ENCODE peak calls at places on chromosomes 5 and 9, in five cellular contexts. C, X, R, G and H are unnamed samples.

GRCh38 chr9:6676254-6676928 is 30.9 kb upstream of the GLDC start:
- DNase-seq in C (no peak), X (no peak), R (no peak), G (no peak), H (no peak)

GRCh38 chr9:37034938-37035471 is 937 bp upstream of the PAX5 start:
- DNase-seq in C (no peak), X (no peak), R (no peak), G (no peak), H (no peak)

GRCh38 chr5:176778921-176779465 is 31.4 kb upstream of the UNC5A start:
- DNase-seq in C (no peak), X (no peak), R (no peak), G (no peak), H (no peak)

GRCh38 chr5:139100825-139101224 is 97.3 kb downstream of the SIL1 start:
- DNase-seq in C (peak), X (peak), R (no peak), G (no peak), H (peak)

GRCh38 chr5:112921031-112921832 is 795 bp downstream of the REEP5 start:
- DNase-seq in C (peak), X (peak), R (no peak), G (no peak), H (peak)

GRCh38 chr5:60586307-60586901 is 113.6 kb downstream of the DEPDC1B start:
- DNase-seq in C (peak), X (peak), R (no peak), G (no peak), H (peak)

GRCh38 chr5:152505442-152506042 is 100.5 kb upstream of the NMUR2 start:
- DNase-seq in C (peak), X (peak), R (no peak), G (no peak), H (peak)

GRCh38 chr5:179239256-179240135 is 105.8 kb downstream of the ADAMTS2 start:
- DNase-seq in C (no peak), X (no peak), R (no peak), G (no peak), H (no peak)

GRCh38 chr5:136038635-136039034 is 9.8 kb downstream of the TGFBI start:
- DNase-seq in C (no peak), X (no peak), R (no peak), G (no peak), H (peak)

GRCh38 chr5:35698057-35698808 is 80.6 kb downstream of the SPEF2 start:
- DNase-seq in C (no peak), X (no peak), R (no peak), G (no peak), H (no peak)

GRCh38 chr9:107435415-107435814 is 54.2 kb downstream of the KLF4 start:
- DNase-seq in C (no peak), X (no peak), R (no peak), G (no peak), H (no peak)

GRCh38 chr9:91421987-91422765 is 1.5 kb downstream of the NFIL3 start:
- DNase-seq in C (no peak), X (no peak), R (no peak), G (no peak), H (peak)

GRCh38 chr5:98965226-98965625 is 36.4 kb upstream of the CHD1 start:
- DNase-seq in C (no peak), X (no peak), R (no peak), G (no peak), H (no peak)

GRCh38 chr9:80076105-80076504 is 504.3 kb downstream of the TLE4 start:
- DNase-seq in C (no peak), X (no peak), R (no peak), G (no peak), H (no peak)

GRCh38 chr9:114400219-114400618 is 12.4 kb upstream of the AKNA start:
- DNase-seq in C (no peak), X (no peak), R (no peak), G (no peak), H (no peak)

GRCh38 chr9:35490155-35490909 is 421 bp downstream of the RUSC2 start:
- DNase-seq in C (no peak), X (no peak), R (no peak), G (no peak), H (no peak)

GRCh38 chr5:14773588-14773987 is 98.0 kb downstream of the ANKH start:
- DNase-seq in C (no peak), X (no peak), R (no peak), G (no peak), H (no peak)
- TF ChIP-seq CEBPB in C (no peak), X (no peak), R (no peak), G (no peak), H (no peak)

DNA sequence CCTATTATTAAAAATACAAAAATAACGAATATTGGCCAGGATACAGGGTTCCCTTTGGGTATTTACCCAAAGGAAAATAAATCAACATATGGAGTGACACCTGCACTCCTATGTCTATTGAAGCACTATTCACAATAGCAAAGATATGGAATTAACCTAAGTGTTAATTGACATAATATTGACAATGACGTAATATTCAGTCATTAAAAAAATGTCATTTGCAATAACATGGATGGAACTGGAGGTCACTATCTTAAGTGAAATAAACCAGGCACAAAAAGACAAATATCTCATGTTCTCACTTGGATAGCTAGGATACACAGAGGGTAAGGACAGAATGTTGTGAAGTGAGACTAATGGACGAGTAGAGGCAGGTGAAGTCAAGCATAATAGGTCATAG is 326.3 kb upstream of the PTGER4 start:
- DNase-seq in C (no peak), X (no peak), R (no peak), G (no peak), H (no peak)
- TF ChIP-seq CEBPB in C (no peak), X (no peak), R (no peak), G (no peak), H (no peak)

DNA sequence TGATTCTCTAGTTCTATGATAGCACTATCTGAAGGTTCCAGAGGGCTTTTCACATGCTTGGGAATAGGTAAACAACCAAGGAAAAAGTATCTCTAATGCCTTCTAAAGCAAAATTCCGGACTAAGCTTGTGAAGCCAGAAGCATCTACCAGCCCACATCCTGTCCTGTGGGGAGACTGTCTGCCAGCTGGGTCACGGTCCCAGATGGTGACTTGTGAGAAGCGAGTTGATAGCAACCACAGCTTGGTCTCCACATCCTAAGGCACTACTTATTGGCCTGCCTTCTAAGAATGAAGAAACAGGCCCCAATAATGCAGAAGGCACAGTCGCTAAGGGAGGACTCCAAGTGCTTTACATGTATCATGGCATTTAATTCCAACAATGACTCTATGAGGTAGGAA is 184.1 kb upstream of the ADRA1B start:
- DNase-seq in C (no peak), X (no peak), R (no peak), G (no peak), H (no peak)
- TF ChIP-seq CEBPB in C (no peak), X (no peak), R (no peak), G (no peak), H (no peak)

DNA sequence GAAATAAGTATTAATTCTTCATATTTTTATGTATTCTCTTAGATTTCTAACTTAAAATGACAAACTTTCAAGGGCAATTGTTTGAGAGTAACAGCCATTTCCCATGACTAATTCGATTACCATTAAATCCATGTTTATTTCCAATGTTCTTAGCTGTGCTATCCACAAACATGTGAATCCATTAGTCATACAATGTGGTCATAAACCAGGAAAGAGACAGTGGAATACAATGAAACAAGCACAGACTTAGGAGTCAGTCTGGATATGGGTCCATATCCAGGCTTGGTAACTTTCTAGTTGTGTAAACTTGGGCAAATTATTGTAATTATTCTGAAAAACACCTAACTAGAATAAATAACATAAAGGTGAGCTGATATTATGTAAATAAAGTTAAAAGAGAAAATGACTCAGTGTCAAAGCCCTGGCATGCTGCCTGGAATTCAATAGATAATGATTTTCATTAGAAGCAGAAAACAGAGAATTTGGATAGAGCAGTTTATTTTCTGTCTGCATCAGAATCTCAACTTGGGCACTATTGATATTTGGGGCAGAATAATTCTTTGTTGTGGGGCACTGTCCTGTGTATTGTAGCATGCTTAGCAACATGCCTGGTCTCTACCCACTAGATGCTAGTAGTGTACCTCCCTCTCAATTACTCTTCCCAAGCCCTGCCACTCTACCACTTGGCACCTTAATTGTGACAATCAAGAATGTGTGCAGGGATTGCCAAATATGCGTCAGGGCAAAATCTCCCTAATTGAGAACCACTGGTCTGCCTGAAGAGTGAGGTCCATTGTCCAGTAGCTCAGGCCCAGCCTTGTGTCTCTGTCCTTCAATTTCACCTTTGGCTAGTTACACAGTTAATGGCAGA is 44.7 kb upstream of the SLC27A6 start:
- DNase-seq in C (peak), X (peak), R (no peak), G (no peak), H (peak)
- TF ChIP-seq CEBPB in C (no peak), X (peak), R (no peak), G (no peak), H (no peak)

GRCh38 chr5:33789558-33789957 is 102.2 kb downstream of the ADAMTS12 start:
- DNase-seq in C (no peak), X (no peak), R (no peak), G (no peak), H (no peak)

GRCh38 chr5:33792559-33792958 is 99.2 kb downstream of the ADAMTS12 start:
- DNase-seq in C (no peak), X (no peak), R (no peak), G (no peak), H (no peak)

GRCh38 chr5:33793836-33794549 is 97.8 kb downstream of the ADAMTS12 start:
- DNase-seq in C (no peak), X (no peak), R (no peak), G (no peak), H (no peak)

GRCh38 chr5:33785571-33785970 is 106.2 kb downstream of the ADAMTS12 start:
- DNase-seq in C (no peak), X (no peak), R (no peak), G (no peak), H (no peak)

GRCh38 chr5:33788922-33789321 is 102.9 kb downstream of the ADAMTS12 start:
- DNase-seq in C (peak), X (no peak), R (no peak), G (no peak), H (peak)
- TF ChIP-seq CEBPB in C (no peak), X (no peak), R (no peak), G (no peak), H (peak)

GRCh38 chr5:33403187-33403586 is 37.6 kb upstream of the TARS1 start:
- DNase-seq in C (no peak), X (no peak), R (no peak), G (no peak), H (no peak)

GRCh38 chr5:33410221-33410620 is 30.5 kb upstream of the TARS1 start:
- DNase-seq in C (no peak), X (no peak), R (no peak), G (no peak), H (no peak)

GRCh38 chr5:33411498-33411897 is 29.3 kb upstream of the TARS1 start:
- DNase-seq in C (no peak), X (no peak), R (no peak), G (no peak), H (no peak)

GRCh38 chr5:33409435-33410146 is 31.2 kb upstream of the TARS1 start:
- DNase-seq in C (no peak), X (no peak), R (no peak), G (no peak), H (peak)

GRCh38 chr5:33408816-33409215 is 31.9 kb upstream of the TARS1 start:
- DNase-seq in C (no peak), X (no peak), R (no peak), G (no peak), H (no peak)
- TF ChIP-seq CEBPB in C (no peak), X (no peak), R (no peak), G (no peak), H (no peak)

GRCh38 chr5:86806206-86806605 is 188.5 kb downstream of the COX7C start:
- DNase-seq in C (peak), X (no peak), R (no peak), G (no peak), H (peak)
- TF ChIP-seq CEBPB in C (no peak), X (no peak), R (no peak), G (no peak), H (no peak)

DNA sequence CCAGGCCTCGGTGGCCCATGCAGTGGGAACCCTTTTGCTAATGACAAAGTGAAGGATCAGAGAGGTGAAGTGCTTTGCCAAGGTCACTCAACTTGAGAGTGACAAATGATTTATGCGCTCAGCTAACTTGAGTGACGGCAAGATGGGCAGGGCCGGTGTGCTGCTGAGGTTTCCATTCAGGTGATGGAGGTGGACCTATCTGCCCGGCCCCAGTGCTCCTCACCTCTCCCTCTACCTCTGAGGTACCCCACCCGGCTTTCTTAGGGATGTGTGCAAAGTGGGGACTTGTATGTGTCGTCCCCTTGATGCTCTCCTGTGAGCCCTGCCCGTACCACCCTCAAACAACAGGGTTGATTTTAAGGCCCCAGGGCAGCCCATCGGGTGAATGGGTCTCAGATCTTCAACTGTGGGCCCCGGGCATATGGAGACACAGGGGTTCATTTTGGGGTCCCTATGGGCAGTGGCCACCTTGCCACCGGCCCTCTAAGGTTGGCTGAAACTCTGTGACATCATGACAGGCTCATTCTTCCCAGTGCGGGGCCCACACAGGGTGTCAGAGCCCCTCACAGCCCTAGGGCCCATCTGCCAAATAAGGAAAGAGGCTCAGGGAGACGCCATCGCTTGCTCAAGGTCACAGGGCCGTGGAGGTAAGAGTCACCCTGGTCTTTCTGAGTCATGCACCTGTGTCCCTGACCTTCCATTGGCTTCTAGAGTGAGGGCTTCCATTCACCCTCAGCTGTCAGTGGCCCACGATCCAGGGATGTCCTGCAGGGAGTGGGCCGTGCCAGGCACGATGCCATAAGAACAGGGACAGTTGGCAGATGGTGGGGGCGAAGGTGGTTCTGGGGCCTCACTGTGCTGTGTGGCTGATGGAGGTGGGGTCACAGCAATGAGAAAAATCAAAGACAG is 170.6 kb upstream of the MVB12B start:
- DNase-seq in C (no peak), X (no peak), R (no peak), G (no peak), H (no peak)
- TF ChIP-seq CEBPB in C (no peak), X (no peak), R (no peak), G (no peak), H (no peak)